ENCODE peak calls at places on chromosome 1, in six cellular contexts. D is H54, M is transverse colon, I is HTR-8/SVneo, V is right atrium auricular region, O is nephron progenitor cell. R is an unnamed sample.

GRCh38 chr1:182962554-182963115 is 9.7 kb upstream of the SHCBP1L start:
- DNase-seq in D (peak), M (peak), I (peak), V (peak), O (peak), R (peak)

GRCh38 chr1:66944330-66945274 is 19.8 kb downstream of the MIER1 start:
- DNase-seq in D (no peak), M (peak), I (no peak), V (no peak), O (no peak), R (peak)

GRCh38 chr1:90711696-90712095 is 5.4 kb downstream of the BARHL2 start:
- DNase-seq in D (no peak), M (no peak), I (no peak), V (no peak), O (no peak), R (no peak)

GRCh38 chr1:3001471-3002348 is 19.6 kb upstream of the ACTRT2 start:
- DNase-seq in D (no peak), M (peak), I (no peak), V (no peak), O (no peak), R (no peak)

GRCh38 chr1:30636621-30637020 is 86.8 kb downstream of the MATN1 start:
- DNase-seq in D (no peak), M (no peak), I (no peak), V (no peak), O (no peak), R (no peak)

GRCh38 chr1:105270966-105271365 is 1521.3 kb downstream of the AMY1C start:
- DNase-seq in D (no peak), M (no peak), I (no peak), V (no peak), O (no peak), R (no peak)

GRCh38 chr1:36207339-36207738 is 16.9 kb upstream of the THRAP3 start:
- DNase-seq in D (no peak), M (peak), I (no peak), V (peak), O (no peak), R (peak)

GRCh38 chr1:182603646-182604127 is 502 bp downstream of the RGS16 start:
- DNase-seq in D (no peak), M (peak), I (no peak), V (no peak), O (no peak), R (no peak)

GRCh38 chr1:99544328-99544727 is 101.6 kb upstream of the PALMD start:
- DNase-seq in D (no peak), M (no peak), I (no peak), V (no peak), O (no peak), R (no peak)

GRCh38 chr1:117537291-117537920 is 68.4 kb upstream of the TENT5C start:
- DNase-seq in D (no peak), M (peak), I (no peak), V (no peak), O (no peak), R (peak)

GRCh38 chr1:58982259-58982998 is 198.6 kb upstream of the JUN start:
- DNase-seq in D (no peak), M (no peak), I (no peak), V (no peak), O (no peak), R (no peak)

GRCh38 chr1:27403931-27404330 is 11.5 kb downstream of the GPR3 start:
- DNase-seq in D (no peak), M (no peak), I (no peak), V (no peak), O (no peak), R (no peak)

GRCh38 chr1:50796277-50796676 is 163.8 kb downstream of the FAF1 start:
- DNase-seq in D (no peak), M (no peak), I (no peak), V (no peak), O (no peak), R (peak)

GRCh38 chr1:119254067-119254720 is 113.7 kb upstream of the WARS2 start:
- DNase-seq in D (no peak), M (no peak), I (no peak), V (no peak), O (no peak), R (no peak)

GRCh38 chr1:67748630-67749029 is 63.6 kb downstream of the GADD45A start:
- DNase-seq in D (no peak), M (no peak), I (no peak), V (no peak), O (no peak), R (peak)

GRCh38 chr1:36096500-36097412 is 8.1 kb downstream of the ADPRS start:
- DNase-seq in D (no peak), M (no peak), I (no peak), V (no peak), O (peak), R (peak)

GRCh38 chr1:3323021-3323790 is 131.3 kb upstream of the ARHGEF16 start:
- DNase-seq in D (no peak), M (peak), I (no peak), V (no peak), O (no peak), R (no peak)

GRCh38 chr1:9382923-9383491 is 90.3 kb downstream of the SPSB1 start:
- DNase-seq in D (no peak), M (no peak), I (no peak), V (no peak), O (peak), R (no peak)

GRCh38 chr1:41003640-41004220 is 17.8 kb downstream of the SLFNL1 start:
- DNase-seq in D (peak), M (peak), I (peak), V (peak), O (no peak), R (peak)

GRCh38 chr1:160996195-160996594 is 24.8 kb downstream of the F11R start:
- DNase-seq in D (peak), M (no peak), I (no peak), V (no peak), O (no peak), R (no peak)

GRCh38 chr1:234621657-234622335 is 11.8 kb upstream of the IRF2BP2 start:
- DNase-seq in D (no peak), M (no peak), I (no peak), V (no peak), O (no peak), R (no peak)

GRCh38 chr1:217238945-217239344 is 391.9 kb downstream of the GPATCH2 start:
- DNase-seq in D (no peak), M (no peak), I (no peak), V (no peak), O (no peak), R (no peak)

GRCh38 chr1:180482425-180483275 is 19.7 kb downstream of the ACBD6 start:
- DNase-seq in D (no peak), M (no peak), I (peak), V (no peak), O (peak), R (peak)

GRCh38 chr1:218371927-218372672 is 27.0 kb downstream of the TGFB2 start:
- DNase-seq in D (no peak), M (no peak), I (no peak), V (no peak), O (no peak), R (no peak)

GRCh38 chr1:7478797-7479499 is 292.1 kb upstream of the VAMP3 start:
- DNase-seq in D (no peak), M (peak), I (no peak), V (peak), O (no peak), R (no peak)

GRCh38 chr1:204733289-204733688 is 47.8 kb upstream of the LRRN2 start:
- DNase-seq in D (no peak), M (no peak), I (no peak), V (peak), O (no peak), R (no peak)

GRCh38 chr1:156777573-156777972 is 10.2 kb downstream of the PRCC start:
- DNase-seq in D (no peak), M (no peak), I (no peak), V (no peak), O (no peak), R (no peak)

GRCh38 chr1:116330342-116330652 is 42.7 kb upstream of the ATP1A1 start:
- DNase-seq in D (no peak), M (no peak), I (no peak), V (no peak), O (no peak), R (no peak)